ENCODE peak calls at places on chromosomes 2 and 18, in six cellular contexts. One of them, this sample, is unnamed.

GRCh38 chr2:216932806-216933579 is 73.1 kb upstream of the TNP1 start:
- DNase-seq in H4: no peak
- DNase-seq in AG09309: no peak
- DNase-seq in NCI-H345: no peak
- DNase-seq in stimulated activated CD8-positive, alpha-beta memory T cell treated with anti-CD3 and anti-CD28 coated beads, Interleukin-7, amount 100 ng/mL, for 1 hour: no peak
- DNase-seq in GM03348: no peak
- DNase-seq in this sample: no peak

GRCh38 chr18:62957885-62958472 is 242.6 kb downstream of the PHLPP1 start:
- DNase-seq in H4: peak; percentile 47
- DNase-seq in AG09309: no peak
- DNase-seq in NCI-H345: peak; percentile 9
- DNase-seq in stimulated activated CD8-positive, alpha-beta memory T cell treated with anti-CD3 and anti-CD28 coated beads, Interleukin-7, amount 100 ng/mL, for 1 hour: no peak
- DNase-seq in GM03348: no peak
- DNase-seq in this sample: no peak

GRCh38 chr2:25276569-25277465 is 64.9 kb downstream of the DNMT3A start:
- DNase-seq in H4: no peak
- DNase-seq in AG09309: no peak
- DNase-seq in NCI-H345: no peak
- DNase-seq in stimulated activated CD8-positive, alpha-beta memory T cell treated with anti-CD3 and anti-CD28 coated beads, Interleukin-7, amount 100 ng/mL, for 1 hour: peak; percentile 49
- DNase-seq in GM03348: peak; percentile 93
- DNase-seq in this sample: no peak

GRCh38 chr2:135636982-135637381 is 104.7 kb upstream of the UBXN4 start:
- DNase-seq in H4: no peak
- DNase-seq in AG09309: no peak
- DNase-seq in NCI-H345: no peak
- DNase-seq in stimulated activated CD8-positive, alpha-beta memory T cell treated with anti-CD3 and anti-CD28 coated beads, Interleukin-7, amount 100 ng/mL, for 1 hour: no peak
- DNase-seq in GM03348: no peak
- DNase-seq in this sample: no peak

GRCh38 chr2:225270861-225271260 is 128.6 kb upstream of the NYAP2 start:
- DNase-seq in H4: peak; percentile 85
- DNase-seq in AG09309: no peak
- DNase-seq in NCI-H345: peak; percentile 88
- DNase-seq in stimulated activated CD8-positive, alpha-beta memory T cell treated with anti-CD3 and anti-CD28 coated beads, Interleukin-7, amount 100 ng/mL, for 1 hour: no peak
- DNase-seq in GM03348: peak; percentile 13
- DNase-seq in this sample: no peak

GRCh38 chr2:97844311-97844859 is 131.0 kb downstream of the ZAP70 start:
- DNase-seq in H4: no peak
- DNase-seq in AG09309: no peak
- DNase-seq in NCI-H345: no peak
- DNase-seq in stimulated activated CD8-positive, alpha-beta memory T cell treated with anti-CD3 and anti-CD28 coated beads, Interleukin-7, amount 100 ng/mL, for 1 hour: no peak
- DNase-seq in GM03348: no peak
- DNase-seq in this sample: no peak

GRCh38 chr18:39178171-39178570 is 1612.6 kb upstream of the CELF4 start:
- DNase-seq in H4: no peak
- DNase-seq in AG09309: no peak
- DNase-seq in NCI-H345: no peak
- DNase-seq in stimulated activated CD8-positive, alpha-beta memory T cell treated with anti-CD3 and anti-CD28 coated beads, Interleukin-7, amount 100 ng/mL, for 1 hour: no peak
- DNase-seq in GM03348: no peak
- DNase-seq in this sample: no peak

GRCh38 chr2:157725856-157726255 is 97.2 kb upstream of the ACVR1C start:
- DNase-seq in H4: no peak
- DNase-seq in AG09309: no peak
- DNase-seq in NCI-H345: no peak
- DNase-seq in stimulated activated CD8-positive, alpha-beta memory T cell treated with anti-CD3 and anti-CD28 coated beads, Interleukin-7, amount 100 ng/mL, for 1 hour: no peak
- DNase-seq in GM03348: no peak
- DNase-seq in this sample: no peak

GRCh38 chr2:68193144-68193543 is 35.5 kb downstream of the PNO1 start:
- DNase-seq in H4: no peak
- DNase-seq in AG09309: no peak
- DNase-seq in NCI-H345: no peak
- DNase-seq in stimulated activated CD8-positive, alpha-beta memory T cell treated with anti-CD3 and anti-CD28 coated beads, Interleukin-7, amount 100 ng/mL, for 1 hour: no peak
- DNase-seq in GM03348: no peak
- DNase-seq in this sample: no peak

GRCh38 chr2:58539973-58540372 is 298.8 kb upstream of the FANCL start:
- DNase-seq in H4: no peak
- DNase-seq in AG09309: no peak
- DNase-seq in NCI-H345: peak; percentile 77
- DNase-seq in stimulated activated CD8-positive, alpha-beta memory T cell treated with anti-CD3 and anti-CD28 coated beads, Interleukin-7, amount 100 ng/mL, for 1 hour: no peak
- DNase-seq in GM03348: peak; percentile 4
- DNase-seq in this sample: no peak

This sample was measured in BJ.